ENCODE peak calls at places on chromosomes 4 and X, in nine cellular contexts. I is IMR-90, V is SK-N-SH, C is endodermal cell, W is lower lobe of right lung, P is body of pancreas, Y is fibroblast of lung, D is hepatocyte, U is AG04450. E is an unnamed sample.

GRCh38 chr4:51895158-51895557 is 52.2 kb downstream of the DCUN1D4 start:
- DNase-seq in I (no peak), V (no peak), C (no peak), W (no peak), P (no peak), Y (no peak), D (no peak), U (no peak), E (no peak)

GRCh38 chr4:120043828-120044227 is 22.8 kb downstream of the MAD2L1 start:
- DNase-seq in I (no peak), V (no peak), C (no peak), W (no peak), P (no peak), Y (no peak), D (no peak), U (no peak), E (no peak)

GRCh38 chr4:57131849-57132745 is 21.9 kb upstream of the IGFBP7 start:
- DNase-seq in I (peak; percentile 24), V (no peak), C (peak; percentile 63), W (no peak), P (peak; percentile 49), Y (no peak), D (peak; percentile 19), U (no peak), E (no peak)

GRCh38 chr4:113384600-113384999 is 335.1 kb downstream of the ANK2 start:
- DNase-seq in I (peak; percentile 81), V (no peak), C (no peak), W (no peak), P (no peak), Y (peak; percentile 71), D (no peak), U (no peak), E (no peak)

GRCh38 chr4:106208481-106209460 is 107.2 kb downstream of the TBCK start:
- DNase-seq in I (no peak), V (no peak), C (peak; percentile 65), W (peak; percentile 44), P (no peak), Y (no peak), D (no peak), U (no peak), E (no peak)

GRCh38 chr4:113474017-113474416 is 287.5 kb downstream of the CAMK2D start:
- DNase-seq in I (peak; percentile 82), V (no peak), C (no peak), W (no peak), P (no peak), Y (peak; percentile 77), D (no peak), U (no peak), E (peak; percentile 24)

GRCh38 chrX:53190363-53190960 is 34.5 kb downstream of the KDM5C start:
- DNase-seq in I (no peak), V (no peak), C (peak; percentile 86), W (no peak), P (no peak), Y (no peak), D (peak; percentile 26), U (no peak), E (no peak)

GRCh38 chr4:127709456-127709855 is 20.7 kb upstream of the SLC25A31 start:
- DNase-seq in I (no peak), V (no peak), C (no peak), W (no peak), P (no peak), Y (peak; percentile 15), D (no peak), U (no peak), E (peak; percentile 67)

GRCh38 chr4:23789765-23790164 is 100.1 kb downstream of the PPARGC1A start:
- DNase-seq in I (peak; percentile 79), V (no peak), C (no peak), W (peak; percentile 47), P (peak; percentile 65), Y (peak; percentile 90), D (peak; percentile 10), U (no peak), E (peak; percentile 43)

GRCh38 chr4:74770511-74770910 is 23.8 kb downstream of the BTC start:
- DNase-seq in I (no peak), V (no peak), C (no peak), W (no peak), P (no peak), Y (no peak), D (no peak), U (no peak), E (no peak)

GRCh38 chr4:39341075-39341725 is 25.0 kb downstream of the RFC1 start:
- DNase-seq in I (no peak), V (no peak), C (no peak), W (no peak), P (peak; percentile 84), Y (no peak), D (peak; percentile 23), U (no peak), E (no peak)

GRCh38 chr4:1398686-1399507 is 7.3 kb downstream of the NKX1-1 start:
- DNase-seq in I (no peak), V (peak; percentile 12), C (no peak), W (peak; percentile 16), P (no peak), Y (no peak), D (no peak), U (no peak), E (no peak)

GRCh38 chr4:54036184-54036583 is 28.2 kb downstream of the CHIC2 start:
- DNase-seq in I (no peak), V (no peak), C (no peak), W (no peak), P (no peak), Y (no peak), D (no peak), U (no peak), E (no peak)

GRCh38 chr4:59094505-59094904 is 1984.3 kb upstream of the IGFBP7 start:
- DNase-seq in I (no peak), V (no peak), C (peak; percentile 48), W (no peak), P (no peak), Y (no peak), D (no peak), U (no peak), E (no peak)

GRCh38 chr4:6109842-6110560 is 90.3 kb downstream of the JAKMIP1 start:
- DNase-seq in I (no peak), V (no peak), C (peak; percentile 94), W (no peak), P (peak; percentile 41), Y (no peak), D (peak; percentile 77), U (no peak), E (no peak)

GRCh38 chr4:6331018-6331417 is 61.4 kb downstream of the WFS1 start:
- DNase-seq in I (peak; percentile 20), V (no peak), C (peak; percentile 73), W (no peak), P (no peak), Y (no peak), D (peak; percentile 28), U (no peak), E (no peak)

GRCh38 chr4:38717604-38718003 is 53.6 kb downstream of the KLF3 start:
- DNase-seq in I (peak; percentile 31), V (no peak), C (no peak), W (no peak), P (no peak), Y (peak; percentile 14), D (no peak), U (no peak), E (no peak)

GRCh38 chrX:136711147-136711546 is 63.2 kb downstream of the CD40LG start:
- DNase-seq in I (peak; percentile 36), V (peak; percentile 42), C (peak; percentile 67), W (peak; percentile 43), P (peak; percentile 8), Y (peak; percentile 54), D (peak; percentile 26), U (no peak), E (peak; percentile 20)

GRCh38 chr4:154164931-154165839 is 326.4 kb downstream of the DCHS2 start:
- DNase-seq in I (peak; percentile 77), V (no peak), C (no peak), W (no peak), P (peak; percentile 28), Y (peak; percentile 93), D (peak; percentile 16), U (peak; percentile 4), E (peak; percentile 69)

GRCh38 chr4:56976878-56977320 is 507 bp downstream of the NOA1 start:
- DNase-seq in I (no peak), V (peak; percentile 74), C (peak; percentile 87), W (peak; percentile 83), P (peak; percentile 83), Y (no peak), D (peak; percentile 84), U (no peak), E (no peak)

GRCh38 chr4:111639120-111639519 is 506.1 kb upstream of the FAM241A start:
- DNase-seq in I (peak; percentile 70), V (no peak), C (no peak), W (no peak), P (no peak), Y (peak; percentile 40), D (peak; percentile 43), U (no peak), E (no peak)

GRCh38 chr4:185874516-185875230 is 62.7 kb upstream of the SORBS2 start:
- DNase-seq in I (peak; percentile 81), V (no peak), C (no peak), W (no peak), P (peak; percentile 31), Y (peak; percentile 68), D (no peak), U (peak; percentile 7), E (peak; percentile 39)

GRCh38 chrX:1465261-1466231 is 12.8 kb upstream of the ASMTL start:
- DNase-seq in I (no peak), V (no peak), C (no peak), W (no peak), P (no peak), Y (no peak), D (no peak), U (no peak), E (no peak)
- H3K4me3 ChIP-seq in I (no peak overlapping the region), V (no peak overlapping the region), C (no peak overlapping the region), W (no peak overlapping the region), P (no peak overlapping the region), Y (no peak overlapping the region), D (no peak overlapping the region), U (no peak overlapping the region), E (no peak overlapping the region)

DNA sequence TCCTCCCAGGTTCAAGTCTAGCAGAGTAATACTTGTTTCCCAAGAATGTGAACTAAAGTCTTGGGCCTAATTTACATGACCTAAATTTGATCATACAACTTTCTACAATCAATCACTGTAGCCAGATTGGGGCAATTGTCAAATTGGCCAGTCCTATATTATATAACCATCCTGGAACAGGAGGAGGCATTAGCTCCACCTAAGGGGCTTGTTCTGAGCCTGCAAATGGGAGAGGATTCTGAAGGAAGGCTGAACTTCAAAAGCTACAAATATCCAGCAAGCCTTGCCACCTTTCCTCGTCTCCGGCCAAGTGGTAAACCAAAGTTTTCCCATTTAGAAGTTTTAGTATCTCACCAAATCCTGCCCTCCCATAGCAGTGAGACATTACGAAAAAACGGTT is 1289.6 kb upstream of the TENM3 start:
- DNase-seq in I (peak; percentile 4), V (no peak), C (peak; percentile 63), W (no peak), P (no peak), Y (no peak), D (no peak), U (no peak), E (peak; percentile 1)
- TF ChIP-seq CTCF in I (peak; percentile 16), V (peak; percentile 22), C (peak; percentile 76), W (no peak), P (no peak), Y (no peak), D (peak; percentile 17), U (peak; percentile 56), E (peak; percentile 53)

GRCh38 chr4:72318771-72319170 is 250.2 kb downstream of the ADAMTS3 start:
- DNase-seq in I (no peak), V (no peak), C (no peak), W (no peak), P (no peak), Y (no peak), D (no peak), U (no peak), E (no peak)
- H3K27ac ChIP-seq in I (no peak overlapping the region), V (no peak overlapping the region), C (no peak overlapping the region), W (no peak overlapping the region), P (no peak overlapping the region), Y (no peak overlapping the region), D (no peak overlapping the region), U (no peak overlapping the region), E (no peak overlapping the region)

GRCh38 chr4:98574816-98575215 is 83.6 kb downstream of the TSPAN5 start:
- DNase-seq in I (no peak), V (no peak), C (no peak), W (no peak), P (no peak), Y (no peak), D (no peak), U (no peak), E (no peak)
- H3K4me3 ChIP-seq in I (no peak overlapping the region), V (no peak overlapping the region), C (no peak overlapping the region), W (no peak overlapping the region), P (no peak overlapping the region), Y (no peak overlapping the region), D (no peak overlapping the region), U (no peak overlapping the region), E (no peak overlapping the region)

E was measured in brain microvascular endothelial cell.